ENCODE peak calls at places on chromosomes 3 and 15, in eight cellular contexts. L is NCI-H1105 treated with DMSO at 0.1 percent for 48 hours; U is HFFc6; Z is ELR; Y is GM06990; G is stimulated activated CD8-positive, alpha-beta memory T cell treated with anti-CD3 and anti-CD28 coated beads, Interleukin-15, amount 100 ng/mL, for 4 hours; R is CD4-positive, CD25-positive, alpha-beta regulatory T cell; C is stimulated activated CD4-positive, alpha-beta T cell treated with anti-CD3 and anti-CD28 coated beads, TNF-alpha, amount 100 ng/mL, for 4 hours. W is an unnamed sample.

GRCh38 chr15:83472151-83472550 is 25.0 kb downstream of the SH3GL3 start:
- DNase-seq in L (no peak), U (no peak), Z (no peak), Y (no peak), G (no peak), R (no peak), C (no peak), W (no peak)

GRCh38 chr3:42600958-42601675 is 631 bp downstream of the NKTR start:
- DNase-seq in L (peak), U (peak), Z (peak), Y (no peak), G (peak), R (no peak), C (peak), W (peak)

GRCh38 chr15:36567445-36567844 is 12.0 kb upstream of the CDIN1 start:
- DNase-seq in L (no peak), U (no peak), Z (no peak), Y (no peak), G (no peak), R (no peak), C (no peak), W (peak)

GRCh38 chr15:53869044-53869805 is 109.0 kb upstream of the UNC13C start:
- DNase-seq in L (no peak), U (peak), Z (peak), Y (no peak), G (no peak), R (no peak), C (no peak), W (peak)

GRCh38 chr15:39987831-39988230 is 51.1 kb downstream of the SRP14 start:
- DNase-seq in L (no peak), U (no peak), Z (no peak), Y (no peak), G (no peak), R (no peak), C (no peak), W (no peak)

GRCh38 chr15:29820802-29821160 is 1.5 kb downstream of the TJP1 start:
- DNase-seq in L (no peak), U (no peak), Z (peak), Y (no peak), G (no peak), R (no peak), C (no peak), W (no peak)

GRCh38 chr3:28053759-28054158 is 187.7 kb upstream of the CMC1 start:
- DNase-seq in L (no peak), U (peak), Z (peak), Y (no peak), G (no peak), R (no peak), C (no peak), W (peak)

GRCh38 chr3:49611714-49612113 is 57.4 kb downstream of the BSN start:
- DNase-seq in L (no peak), U (no peak), Z (no peak), Y (no peak), G (no peak), R (no peak), C (no peak), W (no peak)

GRCh38 chr3:134449277-134449676 is 36.5 kb downstream of the ANAPC13 start:
- DNase-seq in L (peak), U (peak), Z (peak), Y (no peak), G (no peak), R (no peak), C (no peak), W (peak)

GRCh38 chr3:141076026-141076797 is 25.1 kb downstream of the SPSB4 start:
- DNase-seq in L (no peak), U (no peak), Z (no peak), Y (no peak), G (no peak), R (no peak), C (no peak), W (no peak)

GRCh38 chr3:48423241-48423882 is 6.5 kb downstream of the PLXNB1 start:
- DNase-seq in L (no peak), U (no peak), Z (no peak), Y (no peak), G (no peak), R (no peak), C (no peak), W (no peak)

GRCh38 chr3:171240504-171240835 is 213.9 kb upstream of the SLC2A2 start:
- DNase-seq in L (no peak), U (no peak), Z (no peak), Y (no peak), G (no peak), R (no peak), C (no peak), W (no peak)

GRCh38 chr3:194148383-194148782 is 12.4 kb downstream of the HES1 start:
- DNase-seq in L (no peak), U (no peak), Z (no peak), Y (no peak), G (no peak), R (no peak), C (no peak), W (no peak)

GRCh38 chr15:63969652-63970421 is 76.4 kb downstream of the DAPK2 start:
- DNase-seq in L (no peak), U (no peak), Z (no peak), Y (no peak), G (no peak), R (no peak), C (no peak), W (no peak)

GRCh38 chr3:133466531-133467386 is 66.9 kb downstream of the BFSP2 start:
- DNase-seq in L (no peak), U (no peak), Z (no peak), Y (peak), G (no peak), R (no peak), C (no peak), W (no peak)

GRCh38 chr3:59424268-59425010 is 374.6 kb upstream of the CFAP20DC start:
- DNase-seq in L (no peak), U (no peak), Z (peak), Y (no peak), G (no peak), R (peak), C (no peak), W (peak)

GRCh38 chr15:50794102-50794501 is 28.6 kb upstream of the SPPL2A start:
- DNase-seq in L (no peak), U (no peak), Z (no peak), Y (no peak), G (no peak), R (no peak), C (no peak), W (no peak)

GRCh38 chr3:41213563-41213962 is 14.3 kb downstream of the CTNNB1 start:
- DNase-seq in L (no peak), U (no peak), Z (no peak), Y (no peak), G (no peak), R (no peak), C (no peak), W (no peak)

GRCh38 chr3:160187288-160187687 is 37.9 kb upstream of the C3orf80 start:
- DNase-seq in L (no peak), U (no peak), Z (no peak), Y (no peak), G (no peak), R (no peak), C (no peak), W (no peak)

GRCh38 chr3:160392798-160393197 is 6.2 kb downstream of the IFT80 start:
- DNase-seq in L (no peak), U (no peak), Z (no peak), Y (no peak), G (no peak), R (no peak), C (no peak), W (no peak)

GRCh38 chr15:83930813-83931212 is 276.9 kb downstream of the ADAMTSL3 start:
- DNase-seq in L (no peak), U (no peak), Z (no peak), Y (no peak), G (no peak), R (no peak), C (no peak), W (no peak)

GRCh38 chr3:10757021-10757820 is 58.8 kb upstream of the SLC6A11 start:
- DNase-seq in L (no peak), U (peak), Z (peak), Y (no peak), G (no peak), R (no peak), C (no peak), W (peak)

GRCh38 chr3:160278210-160278609 is 53.0 kb downstream of the C3orf80 start:
- DNase-seq in L (peak), U (no peak), Z (no peak), Y (no peak), G (no peak), R (no peak), C (no peak), W (no peak)

GRCh38 chr3:44468572-44469520 is 8.6 kb downstream of the ZNF445 start:
- DNase-seq in L (no peak), U (no peak), Z (peak), Y (no peak), G (no peak), R (no peak), C (no peak), W (peak)

GRCh38 chr3:127722928-127723603 is 50.3 kb downstream of the ABTB1 start:
- DNase-seq in L (no peak), U (no peak), Z (no peak), Y (no peak), G (no peak), R (no peak), C (no peak), W (no peak)

GRCh38 chr3:179260949-179261765 is 10.2 kb upstream of the KCNMB3 start:
- DNase-seq in L (peak), U (peak), Z (peak), Y (peak), G (peak), R (peak), C (peak), W (peak)

GRCh38 chr3:149299938-149300791 is 33.3 kb downstream of the TM4SF18 start:
- DNase-seq in L (peak), U (peak), Z (peak), Y (no peak), G (no peak), R (no peak), C (no peak), W (peak)

W was measured in RWPE1.